ENCODE peak calls at places on chromosome 2, in seven cellular contexts. C, D, J, X, A, Z and U are unnamed samples.

GRCh38 chr2:32772623-32773221 is 144.9 kb downstream of the TTC27 start:
- DNase-seq in C (peak; percentile 75), D (peak; percentile 82), J (peak; percentile 68), X (peak; percentile 64), A (no peak), Z (no peak), U (peak; percentile 34)

GRCh38 chr2:109375131-109375561 is 238.6 kb downstream of the SEPTIN10 start:
- DNase-seq in C (no peak), D (no peak), J (no peak), X (no peak), A (no peak), Z (no peak), U (no peak)

GRCh38 chr2:188449570-188449969 is 157.9 kb downstream of the GULP1 start:
- DNase-seq in C (no peak), D (no peak), J (no peak), X (no peak), A (no peak), Z (no peak), U (no peak)

GRCh38 chr2:193502363-193503035 is 1307.8 kb upstream of the TMEFF2 start:
- DNase-seq in C (no peak), D (no peak), J (no peak), X (no peak), A (no peak), Z (no peak), U (no peak)

GRCh38 chr2:164151518-164151917 is 415.7 kb upstream of the FIGN start:
- DNase-seq in C (no peak), D (no peak), J (no peak), X (peak; percentile 70), A (no peak), Z (no peak), U (no peak)

GRCh38 chr2:132373391-132374135 is 43.0 kb upstream of the GPR39 start:
- DNase-seq in C (no peak), D (no peak), J (no peak), X (no peak), A (no peak), Z (no peak), U (no peak)

GRCh38 chr2:190649798-190650390 is 1.0 kb downstream of the NAB1 start:
- DNase-seq in C (peak; percentile 53), D (peak; percentile 60), J (peak; percentile 8), X (peak; percentile 43), A (no peak), Z (no peak), U (no peak)

GRCh38 chr2:70247364-70248144 is 874 bp downstream of the TIA1 start:
- DNase-seq in C (peak; percentile 44), D (peak; percentile 50), J (no peak), X (peak; percentile 40), A (no peak), Z (no peak), U (peak; percentile 46)

GRCh38 chr2:141806090-141806489 is 324.7 kb downstream of the LRP1B start:
- DNase-seq in C (no peak), D (no peak), J (no peak), X (no peak), A (no peak), Z (no peak), U (no peak)

GRCh38 chr2:109555346-109555900 is 58.3 kb downstream of the SEPTIN10 start:
- DNase-seq in C (no peak), D (no peak), J (no peak), X (no peak), A (no peak), Z (no peak), U (no peak)

GRCh38 chr2:220670461-220670979 is 901.6 kb downstream of the EPHA4 start:
- DNase-seq in C (no peak), D (peak; percentile 36), J (no peak), X (no peak), A (no peak), Z (no peak), U (no peak)

GRCh38 chr2:18834341-18834740 is 245.0 kb upstream of the NT5C1B start:
- DNase-seq in C (no peak), D (no peak), J (peak; percentile 73), X (peak; percentile 78), A (no peak), Z (no peak), U (no peak)

GRCh38 chr2:64792995-64793639 is 139.4 kb upstream of the SERTAD2 start:
- DNase-seq in C (peak; percentile 89), D (no peak), J (no peak), X (peak; percentile 69), A (no peak), Z (no peak), U (no peak)

GRCh38 chr2:54092940-54093339 is 22.5 kb upstream of the ACYP2 start:
- DNase-seq in C (no peak), D (no peak), J (no peak), X (no peak), A (no peak), Z (no peak), U (no peak)

GRCh38 chr2:151767536-151767935 is 33.3 kb upstream of the NEB start:
- DNase-seq in C (peak; percentile 40), D (no peak), J (peak; percentile 31), X (no peak), A (no peak), Z (no peak), U (no peak)

GRCh38 chr2:170713280-170714155 is 1.6 kb upstream of the SP5 start:
- DNase-seq in C (no peak), D (peak; percentile 24), J (no peak), X (no peak), A (no peak), Z (peak; percentile 11), U (peak; percentile 63)

GRCh38 chr2:175854665-175855064 is 147.4 kb downstream of the LNPK start:
- DNase-seq in C (no peak), D (peak; percentile 45), J (peak; percentile 52), X (no peak), A (no peak), Z (no peak), U (peak; percentile 63)

GRCh38 chr2:120820263-120820884 is 84.7 kb downstream of the GLI2 start:
- DNase-seq in C (no peak), D (peak; percentile 94), J (peak; percentile 74), X (peak; percentile 76), A (no peak), Z (no peak), U (peak; percentile 88)